ENCODE peak calls at places on chromosome 6, in four cellular contexts. W is HuH-7.5, D is H54, J is SK-N-MC. I is an unnamed sample.

GRCh38 chr6:145209312-145209711 is 526.0 kb downstream of the EPM2A start:
- DNase-seq in W (no peak), D (no peak), J (no peak), I (no peak)

GRCh38 chr6:31497595-31498476 is at the start of gene MICB:
- DNase-seq in W (peak), D (no peak), J (peak), I (peak)

GRCh38 chr6:33728438-33728837 is 16.9 kb upstream of the UQCC2 start:
- DNase-seq in W (no peak), D (no peak), J (no peak), I (no peak)

GRCh38 chr6:144797881-144798589 is 512.9 kb downstream of the UTRN start:
- DNase-seq in W (no peak), D (no peak), J (no peak), I (no peak)

GRCh38 chr6:31586013-31586412 is at the start of gene LST1:
- DNase-seq in W (no peak), D (no peak), J (no peak), I (no peak)

GRCh38 chr6:143971453-143971852 is 36.6 kb downstream of the PLAGL1 start:
- DNase-seq in W (no peak), D (no peak), J (no peak), I (no peak)

GRCh38 chr6:44725070-44725469 is 337.6 kb downstream of the CDC5L start:
- DNase-seq in W (no peak), D (no peak), J (no peak), I (no peak)

GRCh38 chr6:44530209-44530909 is 142.9 kb downstream of the CDC5L start:
- DNase-seq in W (no peak), D (no peak), J (no peak), I (no peak)

GRCh38 chr6:155408981-155409380 is 46.7 kb downstream of the NOX3 start:
- DNase-seq in W (no peak), D (no peak), J (no peak), I (no peak)

GRCh38 chr6:37089783-37090182 is 80.2 kb upstream of the PIM1 start:
- DNase-seq in W (no peak), D (no peak), J (no peak), I (no peak)

GRCh38 chr6:114291428-114291827 is 51.4 kb downstream of the HS3ST5 start:
- DNase-seq in W (no peak), D (no peak), J (no peak), I (no peak)

GRCh38 chr6:54718541-54719023 is 128.0 kb upstream of the FAM83B start:
- DNase-seq in W (no peak), D (no peak), J (no peak), I (peak)

I was measured in HAP-1.